ENCODE peak calls at places on chromosomes 1 and 21, in four cellular contexts. Y is thoracic aorta, P is uterus, F is vagina. L is an unnamed sample.

GRCh38 chr1:227904541-227905335 is 43.0 kb downstream of the WNT9A start:
- DNase-seq in Y (no peak), P (no peak), F (no peak), L (no peak)

GRCh38 chr1:157505481-157506272 is 46.6 kb downstream of the FCRL5 start:
- DNase-seq in Y (no peak), P (no peak), F (no peak), L (peak)

GRCh38 chr21:25421327-25422028 is 185.8 kb downstream of the MRPL39 start:
- DNase-seq in Y (no peak), P (no peak), F (no peak), L (no peak)

GRCh38 chr21:36035381-36035791 is 24.9 kb downstream of the SETD4 start:
- DNase-seq in Y (no peak), P (no peak), F (no peak), L (no peak)

GRCh38 chr1:28718601-28719331 is 18.0 kb upstream of the YTHDF2 start:
- DNase-seq in Y (no peak), P (no peak), F (no peak), L (no peak)

GRCh38 chr1:171280596-171280995 is 32.3 kb downstream of the FMO1 start:
- DNase-seq in Y (no peak), P (no peak), F (no peak), L (no peak)

GRCh38 chr1:113874017-113874879 is 2.7 kb upstream of the PTPN22 start:
- DNase-seq in Y (no peak), P (no peak), F (no peak), L (no peak)

GRCh38 chr1:30657131-30658013 is 66.0 kb downstream of the MATN1 start:
- DNase-seq in Y (no peak), P (no peak), F (no peak), L (no peak)

GRCh38 chr21:33019885-33020557 is 5.7 kb upstream of the OLIG2 start:
- DNase-seq in Y (no peak), P (no peak), F (no peak), L (no peak)

GRCh38 chr1:11188381-11188780 is 774 bp upstream of the ANGPTL7 start:
- DNase-seq in Y (no peak), P (no peak), F (no peak), L (no peak)

GRCh38 chr21:46207006-46207919 is 21.3 kb downstream of the LSS start:
- DNase-seq in Y (no peak), P (no peak), F (no peak), L (no peak)

GRCh38 chr1:37498872-37499617 is 15.5 kb downstream of the MEAF6 start:
- DNase-seq in Y (no peak), P (no peak), F (no peak), L (no peak)

GRCh38 chr1:164699815-164700491 is 141.0 kb downstream of the PBX1 start:
- DNase-seq in Y (no peak), P (no peak), F (no peak), L (no peak)

GRCh38 chr1:150551784-150552691 is 2.8 kb downstream of the ADAMTSL4 start:
- DNase-seq in Y (peak), P (peak), F (peak), L (no peak)

GRCh38 chr1:4176841-4177240 is 276.8 kb upstream of the C1orf174 start:
- DNase-seq in Y (no peak), P (no peak), F (peak), L (no peak)

GRCh38 chr1:22872971-22873664 is 99.5 kb downstream of the LACTBL1 start:
- DNase-seq in Y (no peak), P (no peak), F (no peak), L (no peak)

GRCh38 chr1:55773189-55773940 is 558.2 kb upstream of the USP24 start:
- DNase-seq in Y (no peak), P (no peak), F (no peak), L (no peak)

GRCh38 chr1:65105596-65105995 is 42.4 kb upstream of the AK4 start:
- DNase-seq in Y (no peak), P (no peak), F (no peak), L (no peak)

GRCh38 chr21:43355925-43356289 is 71.0 kb downstream of the SIK1 start:
- DNase-seq in Y (no peak), P (no peak), F (no peak), L (no peak)

GRCh38 chr1:18495635-18496034 is 14.9 kb downstream of the KLHDC7A start:
- DNase-seq in Y (no peak), P (no peak), F (no peak), L (no peak)

GRCh38 chr1:54407957-54408700 is 1.9 kb upstream of the SSBP3 start:
- DNase-seq in Y (no peak), P (peak), F (no peak), L (peak)

GRCh38 chr1:171433451-171433850 is 51.9 kb upstream of the PRRC2C start:
- DNase-seq in Y (no peak), P (no peak), F (no peak), L (no peak)

GRCh38 chr1:177181631-177182291 is 11.0 kb downstream of the BRINP2 start:
- DNase-seq in Y (no peak), P (peak), F (no peak), L (no peak)

GRCh38 chr21:32336711-32337110 is 38.1 kb downstream of the MRAP start:
- DNase-seq in Y (no peak), P (no peak), F (no peak), L (no peak)

GRCh38 chr1:167629681-167630567 is at the start of gene RCSD1:
- DNase-seq in Y (no peak), P (peak), F (peak), L (no peak)

GRCh38 chr1:45260244-45260643 is 53.8 kb upstream of the ZSWIM5 start:
- DNase-seq in Y (no peak), P (no peak), F (no peak), L (no peak)

GRCh38 chr1:117026361-117026760 is 24.8 kb downstream of the CD101 start:
- DNase-seq in Y (no peak), P (no peak), F (no peak), L (no peak)

GRCh38 chr21:43574741-43575465 is 84.4 kb downstream of the HSF2BP start:
- DNase-seq in Y (no peak), P (peak), F (no peak), L (no peak)

GRCh38 chr21:45551316-45551715 is 9.1 kb upstream of the SLC19A1 start:
- DNase-seq in Y (no peak), P (no peak), F (no peak), L (peak)

GRCh38 chr1:47192458-47193384 is 2.9 kb upstream of the PDZK1IP1 start:
- DNase-seq in Y (peak), P (peak), F (no peak), L (no peak)

GRCh38 chr1:53047737-53048344 is 14.2 kb upstream of the PODN start:
- DNase-seq in Y (no peak), P (no peak), F (no peak), L (peak)

GRCh38 chr1:239125027-239125426 is 261.3 kb upstream of the CHRM3 start:
- DNase-seq in Y (no peak), P (no peak), F (no peak), L (no peak)

GRCh38 chr1:230424440-230425251 is 1.5 kb downstream of the PGBD5 start:
- DNase-seq in Y (no peak), P (no peak), F (peak), L (no peak)

GRCh38 chr1:229270547-229271447 is at the start of gene RAB4A:
- DNase-seq in Y (peak), P (peak), F (no peak), L (no peak)

GRCh38 chr1:41713557-41714327 is 205.0 kb downstream of the HIVEP3 start:
- DNase-seq in Y (no peak), P (peak), F (no peak), L (no peak)

GRCh38 chr1:58778593-58778992 is 5.3 kb downstream of the JUN start:
- DNase-seq in Y (no peak), P (no peak), F (no peak), L (no peak)

GRCh38 chr1:8870605-8871538 is 7.6 kb downstream of the ENO1 start:
- DNase-seq in Y (no peak), P (no peak), F (no peak), L (no peak)

GRCh38 chr1:8871965-8872399 is 6.5 kb downstream of the ENO1 start:
- DNase-seq in Y (no peak), P (no peak), F (no peak), L (no peak)

GRCh38 chr1:8873001-8873400 is 5.5 kb downstream of the ENO1 start:
- DNase-seq in Y (no peak), P (no peak), F (no peak), L (no peak)

GRCh38 chr1:8870118-8870517 is 8.4 kb downstream of the ENO1 start:
- DNase-seq in Y (no peak), P (no peak), F (no peak), L (no peak)

DNA sequence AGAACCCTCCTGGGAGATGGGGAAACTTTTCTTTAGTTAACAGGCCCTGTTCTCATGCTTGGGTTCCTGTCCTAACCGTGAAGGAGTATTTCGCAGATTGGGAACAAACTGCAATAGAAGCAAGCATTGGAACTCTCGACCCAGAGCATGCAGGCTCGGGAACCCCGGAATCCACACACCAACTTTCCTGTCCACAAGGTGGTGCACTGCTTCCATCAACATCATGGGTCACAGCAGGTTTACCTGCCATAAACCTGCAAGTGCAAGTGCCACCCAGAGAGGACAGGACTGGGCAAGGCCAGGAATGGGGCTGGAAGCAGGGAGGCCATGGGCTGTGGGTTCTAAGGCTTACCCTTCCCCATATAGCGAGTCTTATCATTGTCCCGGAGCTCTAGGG is 6.9 kb downstream of the ENO1 start:
- DNase-seq in Y (no peak), P (no peak), F (no peak), L (no peak)
- H3K4me3 ChIP-seq in Y (no peak), P (no peak), F (no peak), L (no peak)

GRCh38 chr1:1306070-1306660 is 1.6 kb downstream of the ACAP3 start:
- DNase-seq in Y (no peak), P (no peak), F (no peak), L (no peak)
- TF ChIP-seq CTCF in Y (no peak), P (no peak), F (no peak), L (peak)

DNA sequence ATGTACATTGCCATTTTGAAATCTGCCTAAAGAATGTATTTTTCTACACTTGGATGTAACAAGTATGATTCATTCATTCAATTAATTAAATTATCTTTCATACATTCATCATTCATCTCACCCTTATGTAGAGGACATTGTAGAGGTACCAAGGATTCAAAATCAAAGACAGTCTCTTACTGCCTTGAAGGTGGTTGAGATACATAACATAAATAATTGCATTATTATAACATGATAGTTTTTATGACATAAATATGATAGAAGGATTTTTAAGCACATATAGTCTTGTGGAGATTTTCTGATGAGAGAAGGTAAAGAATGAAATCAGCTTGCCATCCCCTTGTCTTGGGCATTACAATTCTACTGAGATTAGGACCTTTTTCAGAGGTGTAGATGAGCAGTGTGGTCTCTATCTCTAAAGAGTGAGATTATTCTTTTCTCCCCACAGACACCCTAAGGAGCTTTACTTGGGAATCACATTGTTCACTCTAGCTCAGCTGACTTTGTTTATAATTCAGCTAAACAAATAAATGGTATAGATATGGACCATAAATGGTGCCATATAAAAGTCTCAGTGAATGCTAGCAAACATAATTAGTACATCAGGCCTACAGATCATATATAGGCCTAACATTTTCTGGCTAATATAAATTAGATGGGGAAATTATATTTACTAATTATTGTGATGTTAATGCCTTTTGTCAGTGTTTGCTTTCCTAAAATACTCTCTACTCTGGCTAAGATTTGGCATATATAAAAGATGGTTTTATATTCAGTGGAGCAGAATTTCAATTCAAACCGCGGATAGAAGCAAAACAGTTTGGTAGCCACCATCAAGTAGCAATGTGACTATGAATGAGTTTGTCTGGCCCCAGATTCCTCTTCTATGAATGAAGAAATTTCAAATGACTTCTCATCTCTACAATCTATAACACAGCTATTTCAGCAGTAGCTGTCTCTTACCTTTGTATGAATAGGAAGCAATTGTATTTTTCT is 1.9 kb downstream of the RGS1 start:
- DNase-seq in Y (no peak), P (no peak), F (no peak), L (no peak)
- H3K4me3 ChIP-seq in Y (peak), P (no peak), F (peak), L (no peak)

GRCh38 chr1:236220473-236220872 is 61.3 kb downstream of the ERO1B start:
- DNase-seq in Y (no peak), P (no peak), F (no peak), L (no peak)

GRCh38 chr1:236223273-236223672 is 58.5 kb downstream of the ERO1B start:
- DNase-seq in Y (no peak), P (no peak), F (no peak), L (no peak)

GRCh38 chr1:236222616-236223015 is 59.1 kb downstream of the ERO1B start:
- DNase-seq in Y (no peak), P (no peak), F (no peak), L (no peak)
- TF ChIP-seq CTCF in Y (no peak), P (no peak), F (no peak), L (no peak)

GRCh38 chr1:21262282-21263051 is 27.8 kb downstream of the ECE1 start:
- DNase-seq in Y (peak), P (peak), F (no peak), L (no peak)

GRCh38 chr1:21263653-21264225 is 26.5 kb downstream of the ECE1 start:
- DNase-seq in Y (no peak), P (no peak), F (no peak), L (no peak)

GRCh38 chr1:21260405-21261129 is 29.7 kb downstream of the ECE1 start:
- DNase-seq in Y (no peak), P (no peak), F (no peak), L (no peak)

GRCh38 chr1:21263052-21263429 is 27.2 kb downstream of the ECE1 start:
- DNase-seq in Y (no peak), P (no peak), F (no peak), L (no peak)

DNA sequence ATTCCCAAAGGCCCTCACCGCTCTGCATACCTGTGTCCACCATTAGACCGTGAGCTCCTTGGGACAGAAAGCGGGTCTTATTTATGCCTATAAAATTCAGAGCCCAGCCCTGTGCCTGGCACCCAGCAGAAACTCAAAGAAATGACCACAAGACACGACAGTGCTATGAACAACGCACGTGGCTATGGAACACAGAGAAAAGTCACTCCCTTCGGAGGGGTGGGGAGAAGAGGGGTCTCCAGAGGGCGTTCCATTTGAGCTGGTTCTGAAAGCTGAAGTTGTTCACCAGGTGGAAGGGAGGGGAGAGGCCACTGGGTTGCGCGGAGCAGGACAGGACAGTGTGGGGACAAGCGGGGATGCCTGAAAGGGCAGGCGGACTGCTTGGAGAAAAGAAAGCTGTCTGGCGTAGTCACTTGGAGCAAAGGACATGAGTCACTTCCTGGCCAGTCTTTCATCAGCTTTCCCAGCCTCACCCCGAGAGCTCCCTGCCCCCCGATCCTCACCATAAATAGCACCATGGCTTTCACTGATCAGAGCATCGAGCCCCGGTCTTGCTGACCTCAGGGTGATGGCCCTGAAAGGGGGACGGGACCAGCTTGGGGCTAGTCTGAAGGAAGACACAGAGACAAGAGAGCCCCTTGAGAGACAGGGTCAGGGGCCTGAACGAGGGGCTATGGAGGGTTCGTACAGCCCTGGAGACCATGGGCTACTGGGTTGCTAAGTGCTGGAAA is 28.5 kb downstream of the ECE1 start:
- DNase-seq in Y (peak), P (peak), F (no peak), L (peak)
- H3K4me3 ChIP-seq in Y (peak), P (no peak), F (no peak), L (peak)

DNA sequence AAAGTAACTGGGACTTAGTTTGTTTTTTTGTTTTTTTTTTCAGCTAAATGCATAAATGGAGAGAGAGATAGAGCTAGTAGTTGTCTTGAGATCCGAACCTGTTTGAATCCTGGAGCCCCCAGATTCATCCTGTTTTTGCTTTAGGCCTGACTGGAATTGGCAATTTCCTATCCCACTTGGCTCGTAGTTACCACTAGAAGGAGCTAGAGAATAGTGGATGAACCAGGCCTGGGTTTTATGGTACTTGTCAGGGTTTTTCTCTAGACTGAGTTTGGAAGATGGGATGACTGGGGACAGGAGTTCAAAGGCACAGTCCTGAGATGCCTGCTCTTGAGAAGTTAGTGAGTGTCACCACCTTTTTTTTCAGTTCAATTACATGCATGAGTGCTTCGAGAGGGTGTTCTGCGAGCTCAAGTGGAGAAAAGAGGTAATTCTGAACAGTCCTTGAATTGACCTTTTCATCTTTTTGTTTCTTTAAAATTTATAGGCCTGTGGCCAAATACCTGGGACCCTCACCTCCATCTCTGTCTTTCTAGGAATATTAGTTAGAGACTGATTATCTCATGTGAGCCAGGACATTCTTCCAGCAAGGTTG is 23.4 kb downstream of the CELF3 start:
- DNase-seq in Y (no peak), P (no peak), F (no peak), L (no peak)
- TF ChIP-seq CTCF in Y (no peak), P (peak), F (no peak), L (peak)

GRCh38 chr1:201740609-201741231 is 88.2 kb upstream of the IPO9 start:
- DNase-seq in Y (no peak), P (no peak), F (no peak), L (no peak)

GRCh38 chr1:201739054-201739453 is 89.9 kb upstream of the IPO9 start:
- DNase-seq in Y (no peak), P (no peak), F (no peak), L (no peak)

GRCh38 chr1:201741763-201742342 is 87.1 kb upstream of the IPO9 start:
- DNase-seq in Y (no peak), P (no peak), F (no peak), L (no peak)

GRCh38 chr1:201739492-201740085 is 89.4 kb upstream of the IPO9 start:
- DNase-seq in Y (no peak), P (peak), F (no peak), L (no peak)

GRCh38 chr1:201740086-201740541 is 88.8 kb upstream of the IPO9 start:
- DNase-seq in Y (no peak), P (no peak), F (no peak), L (no peak)
- H3K4me3 ChIP-seq in Y (peak), P (peak), F (peak), L (peak)

L was measured in AG04449.